ENCODE peak calls at places on chromosomes 4 and X, in nine cellular contexts. S is astrocyte of the spinal cord, Y is fibroblast of the aortic adventitia, W is AG04449, O is NB4, K is mammary epithelial cell, U is upper lobe of left lung, A is AG10803, Z is brain microvascular endothelial cell. P is an unnamed sample.

GRCh38 chr4:176540814-176541213 is 221.0 kb downstream of the SPCS3 start:
- DNase-seq in A (no peak), O (no peak), U (no peak), Y (no peak), S (peak), K (peak), Z (no peak), W (no peak), P (peak)

GRCh38 chr4:124090007-124090406 is 622.5 kb downstream of the ANKRD50 start:
- DNase-seq in U (no peak), W (no peak), K (no peak), Y (no peak), O (no peak), S (no peak), Z (no peak), A (no peak), P (no peak)

GRCh38 chr4:67776746-67777145 is 22.6 kb upstream of the GNRHR start:
- DNase-seq in A (no peak), O (no peak), S (no peak), W (no peak), Y (no peak), K (no peak), Z (no peak), U (no peak), P (no peak)

GRCh38 chrX:151871244-151871643 is 41.4 kb upstream of the MAGEA4 start:
- DNase-seq in A (peak), U (no peak), S (peak), O (no peak), Z (peak), Y (peak), K (peak), W (peak), P (peak)

GRCh38 chrX:19121898-19122640 is at the start of gene ADGRG2:
- DNase-seq in A (peak), Z (no peak), Y (peak), U (peak), K (peak), O (no peak), S (peak), W (no peak), P (peak)

GRCh38 chrX:67619253-67619652 is 75.4 kb downstream of the AR start:
- DNase-seq in O (no peak), Z (peak), U (no peak), A (peak), W (no peak), Y (peak), S (peak), K (peak), P (peak)

GRCh38 chr4:26058537-26058936 is 144.5 kb downstream of the SMIM20 start:
- DNase-seq in U (no peak), Z (no peak), Y (no peak), K (peak), O (no peak), S (no peak), A (peak), W (no peak), P (no peak)

GRCh38 chrX:135985123-135985973 is at the start of gene SLC9A6:
- DNase-seq in A (peak), Y (peak), K (peak), U (peak), Z (peak), S (peak), W (no peak), O (peak), P (peak)

GRCh38 chr4:156113138-156113537 is 159.5 kb upstream of the CTSO start:
- DNase-seq in Z (no peak), K (peak), S (no peak), U (no peak), Y (no peak), A (no peak), O (no peak), W (no peak), P (peak)

GRCh38 chr4:2433609-2434350 is 15.0 kb downstream of the CFAP99 start:
- DNase-seq in A (no peak), U (no peak), K (no peak), Z (no peak), Y (no peak), S (no peak), O (no peak), W (no peak), P (no peak)

GRCh38 chr4:89324671-89325070 is 17.1 kb upstream of the GPRIN3 start:
- DNase-seq in S (peak), Z (peak), Y (no peak), K (no peak), O (peak), W (no peak), A (peak), U (peak), P (peak)

GRCh38 chr4:6410664-6411063 is 61.8 kb downstream of the PPP2R2C start:
- DNase-seq in U (no peak), S (no peak), Y (no peak), Z (no peak), W (no peak), A (no peak), K (no peak), O (no peak), P (no peak)

GRCh38 chr4:150923945-150924344 is 91.1 kb downstream of the LRBA start:
- DNase-seq in Z (no peak), U (no peak), S (no peak), O (no peak), K (no peak), Y (no peak), A (no peak), W (no peak), P (no peak)

GRCh38 chr4:12729384-12729783 is 754.8 kb downstream of the RAB28 start:
- DNase-seq in A (peak), Y (peak), K (no peak), S (peak), O (peak), U (no peak), W (no peak), Z (no peak), P (peak)

GRCh38 chr4:12723849-12724447 is 760.2 kb downstream of the RAB28 start:
- DNase-seq in K (no peak), A (no peak), O (no peak), W (no peak), Y (peak), Z (no peak), U (no peak), S (no peak), P (peak)

GRCh38 chr4:12724520-12724919 is 759.6 kb downstream of the RAB28 start:
- DNase-seq in O (peak), Z (no peak), U (no peak), S (no peak), W (no peak), Y (peak), A (no peak), K (no peak), P (peak)
- H3K4me3 ChIP-seq in O (no peak), Z (no peak), U (no peak), S (no peak), W (no peak), Y (no peak), A (no peak), K (no peak), P (peak)

GRCh38 chrX:40647307-40648197 is at the start of gene CXorf38:
- DNase-seq in W (no peak), A (peak), S (peak), Z (peak), O (peak), Y (peak), K (peak), U (peak), P (peak)
- TF ChIP-seq CTCF in W (no peak), A (no peak), S (no peak), Z (no peak), O (no peak), Y (no peak), K (no peak), U (no peak), P (no peak)

DNA sequence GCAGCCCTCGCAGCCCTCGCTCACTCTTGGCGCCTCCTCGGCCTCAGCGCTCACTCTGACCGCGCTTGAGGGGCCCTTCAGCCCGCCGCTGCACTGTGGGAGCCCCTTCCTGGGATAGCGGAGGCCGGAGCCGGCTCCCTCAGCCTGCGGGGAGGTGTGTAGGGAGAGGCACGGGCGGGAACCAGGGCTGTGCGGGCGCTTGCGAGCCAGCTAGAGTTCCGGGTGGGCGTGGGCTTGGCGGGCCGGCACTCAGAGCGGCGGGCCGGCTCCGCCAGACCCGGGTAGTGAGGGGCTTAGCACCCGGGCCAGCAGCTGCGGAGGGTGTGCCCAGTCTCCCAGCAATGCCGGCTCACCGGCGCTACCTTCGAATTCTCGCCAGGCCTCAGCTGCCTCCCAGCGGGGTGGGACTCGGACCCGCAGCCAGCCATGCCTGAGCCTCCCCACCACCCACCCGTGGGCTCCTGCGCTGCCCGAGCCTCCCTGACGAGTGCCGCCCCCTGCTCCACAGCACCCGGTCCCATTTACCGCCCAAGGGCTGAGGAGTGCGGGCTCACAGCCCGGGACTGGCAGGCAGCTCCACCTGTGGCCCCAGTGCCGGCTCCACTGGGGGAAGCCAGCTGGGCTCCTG is 1.4 kb upstream of the AADAT start:
- DNase-seq in A (no peak), Y (no peak), O (no peak), S (no peak), Z (no peak), U (no peak), K (no peak), W (no peak), P (no peak)
- H3K4me3 ChIP-seq in A (no peak), Y (no peak), O (no peak), S (no peak), Z (no peak), U (peak), K (no peak), W (no peak), P (no peak)

GRCh38 chr4:95835672-95836071 is 4.2 kb upstream of the PDHA2 start:
- DNase-seq in W (no peak), U (no peak), Z (no peak), K (no peak), A (no peak), S (no peak), O (peak), Y (no peak), P (no peak)
- TF ChIP-seq CTCF in W (no peak), U (no peak), Z (peak), K (no peak), A (no peak), S (no peak), O (peak), Y (no peak), P (peak)

DNA sequence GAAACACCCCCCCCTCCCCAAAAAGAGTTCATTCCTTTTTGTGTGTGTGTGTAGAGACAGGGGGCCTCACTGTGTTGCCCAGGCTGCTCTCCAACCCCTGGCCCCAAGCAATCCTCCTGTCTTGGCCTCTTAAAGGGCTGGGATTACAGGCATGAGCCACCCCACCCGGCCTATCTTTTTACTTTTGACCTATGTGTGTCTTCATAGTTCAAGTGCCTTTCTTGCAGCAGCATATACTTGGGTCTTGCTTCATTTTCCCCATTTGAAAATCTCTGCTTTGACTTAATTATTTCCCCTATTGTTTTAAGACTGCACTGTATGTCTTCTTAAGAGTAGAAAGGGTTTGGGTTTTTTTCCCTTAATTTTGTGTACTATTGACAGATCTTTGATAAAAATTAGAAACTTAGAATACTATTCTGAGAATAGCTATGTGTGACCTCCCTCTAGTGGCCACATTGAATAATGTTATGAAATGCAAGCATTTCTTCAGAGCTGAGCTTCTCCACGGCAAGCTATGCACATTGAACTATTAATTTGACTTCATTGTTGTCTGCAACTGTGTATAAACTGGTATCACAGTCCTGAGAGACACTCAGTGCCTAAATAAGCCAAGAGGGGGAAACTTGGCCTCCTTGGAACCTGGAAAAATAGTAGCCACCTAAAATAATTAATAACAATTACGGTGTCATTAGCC is 8.7 kb upstream of the SLC25A4 start:
- DNase-seq in Z (no peak), W (no peak), A (peak), U (no peak), K (peak), O (peak), Y (peak), S (peak), P (peak)
- H3K4me3 ChIP-seq in Z (no peak), W (no peak), A (no peak), U (no peak), K (no peak), O (no peak), Y (no peak), S (no peak), P (no peak)

DNA sequence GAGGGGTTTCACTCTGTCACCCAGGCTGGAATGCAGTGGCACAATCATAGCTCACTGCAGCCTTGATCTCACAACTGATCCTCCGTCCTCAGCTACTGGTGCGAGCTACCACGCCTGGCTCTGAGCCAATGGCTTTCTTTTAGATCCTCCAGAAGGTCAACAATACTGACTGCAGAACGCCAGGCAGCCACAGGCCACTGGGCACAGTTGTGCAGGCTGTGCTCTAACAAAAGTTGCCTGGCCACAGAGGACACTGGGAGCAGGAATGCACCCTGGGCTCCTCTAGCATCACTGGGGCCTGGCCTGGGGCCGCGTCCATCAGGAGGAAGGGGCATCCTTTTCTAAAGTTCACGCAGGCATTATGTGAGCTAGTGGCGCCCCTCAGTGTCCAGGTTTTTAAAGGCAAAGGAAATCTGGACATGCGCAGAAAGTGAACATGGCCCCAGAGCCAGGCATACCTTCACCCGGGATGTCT is 14.9 kb upstream of the PORCN start:
- DNase-seq in K (no peak), Z (peak), U (no peak), S (peak), O (peak), Y (peak), W (no peak), A (no peak), P (peak)
- TF ChIP-seq CTCF in K (peak), Z (peak), U (no peak), S (peak), O (no peak), Y (peak), W (peak), A (peak), P (peak)

GRCh38 chr4:100189820-100190642 is at the start of gene DDIT4L:
- DNase-seq in O (no peak), W (no peak), S (peak), Z (no peak), U (peak), A (peak), Y (peak), K (peak), P (peak)
- H3K4me3 ChIP-seq in O (no peak), W (peak), S (peak), Z (peak), U (peak), A (peak), Y (peak), K (peak), P (peak)

DNA sequence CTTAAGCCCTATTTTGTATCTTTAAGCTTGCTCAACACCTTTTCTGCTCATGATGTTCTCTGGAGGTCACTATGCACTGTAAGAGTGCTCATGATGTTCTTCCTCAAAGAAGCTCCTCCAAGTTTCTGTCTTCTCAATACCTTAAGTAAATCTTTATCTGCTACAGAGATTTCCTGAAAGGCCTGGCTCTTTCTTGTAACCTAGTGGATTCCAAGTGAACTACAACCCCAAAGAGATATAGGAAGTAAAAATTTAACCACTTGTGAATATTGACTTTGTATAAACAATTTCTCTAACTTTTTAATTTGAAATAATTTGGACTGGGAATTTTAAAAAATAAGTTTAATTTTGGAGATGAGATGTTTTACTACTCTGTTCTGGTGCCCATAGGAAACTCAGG is 39.3 kb upstream of the XK start:
- DNase-seq in U (no peak), Y (no peak), Z (no peak), S (no peak), A (no peak), W (no peak), O (peak), K (no peak), P (no peak)
- TF ChIP-seq CTCF in U (no peak), Y (peak), Z (no peak), S (peak), A (no peak), W (no peak), O (no peak), K (peak), P (no peak)

P was measured in fibroblast of pulmonary artery.